ENCODE peak calls at places on chromosome 19, in five cellular contexts. L, W, T, S and G are unnamed samples. For H3K9me3, the result is how much of the 10 kb centered on the place peaks cover.

GRCh38 chr19:49408816-49409440 is 14.3 kb downstream of the PTH2 start:
- DNase-seq in L (no peak), W (no peak), T (no peak), S (no peak), G (no peak)

GRCh38 chr19:48271531-48272151 is 1.8 kb downstream of the ZNF114 start:
- DNase-seq in L (peak), W (peak), T (peak), S (peak), G (no peak)

GRCh38 chr19:49877879-49878743 is 609 bp downstream of the TBC1D17 start:
- DNase-seq in L (peak), W (peak), T (peak), S (peak), G (peak)

GRCh38 chr19:17209126-17210036 is 5.8 kb upstream of the USE1 start:
- DNase-seq in L (no peak), W (peak), T (no peak), S (peak), G (no peak)

GRCh38 chr19:39335168-39335567 is 675 bp downstream of the GMFG start:
- DNase-seq in L (no peak), W (no peak), T (no peak), S (no peak), G (no peak)

GRCh38 chr19:52453324-52454094 is at the start of gene ZNF578:
- DNase-seq in L (peak), W (peak), T (peak), S (no peak), G (peak)

GRCh38 chr19:39053276-39054090 is 21.1 kb upstream of the FBXO27 start:
- DNase-seq in L (no peak), W (no peak), T (no peak), S (peak), G (no peak)

GRCh38 chr19:21691656-21692055 is 75.7 kb downstream of the ZNF100 start:
- DNase-seq in L (no peak), W (no peak), T (no peak), S (no peak), G (no peak)

GRCh38 chr19:10858204-10858828 is 10.1 kb downstream of the C19orf38 start:
- DNase-seq in L (no peak), W (peak), T (no peak), S (no peak), G (no peak)

GRCh38 chr19:49142866-49143335 is 12.3 kb downstream of the HRC start:
- DNase-seq in L (peak), W (peak), T (peak), S (peak), G (peak)

GRCh38 chr19:54616840-54617560 is 13.3 kb upstream of the LILRB1 start:
- DNase-seq in L (no peak), W (no peak), T (no peak), S (no peak), G (no peak)

GRCh38 chr19:50315773-50316448 is 13.3 kb downstream of the KCNC3 start:
- DNase-seq in L (no peak), W (peak), T (no peak), S (no peak), G (no peak)

GRCh38 chr19:50694815-50695145 is 24.8 kb downstream of the SHANK1 start:
- DNase-seq in L (no peak), W (no peak), T (no peak), S (no peak), G (no peak)

GRCh38 chr19:17025361-17025760 is 1.2 kb downstream of the CPAMD8 start:
- DNase-seq in L (no peak), W (no peak), T (no peak), S (no peak), G (no peak)

GRCh38 chr19:45895519-45895972 is 6.9 kb downstream of the MYPOP start:
- DNase-seq in L (peak), W (no peak), T (no peak), S (peak), G (no peak)

GRCh38 chr19:9295411-9295849 is 14.2 kb downstream of the ZNF699 start:
- DNase-seq in L (no peak), W (no peak), T (no peak), S (no peak), G (no peak)

GRCh38 chr19:10961763-10962536 is 1.1 kb downstream of the SMARCA4 start:
- DNase-seq in L (no peak), W (no peak), T (no peak), S (no peak), G (no peak)

GRCh38 chr19:44685877-44686276 is 13.1 kb upstream of the CEACAM16 start:
- DNase-seq in L (no peak), W (peak), T (no peak), S (no peak), G (no peak)

GRCh38 chr19:43778651-43779050 is 2.1 kb downstream of the KCNN4 start:
- DNase-seq in L (no peak), W (no peak), T (no peak), S (no peak), G (no peak)

GRCh38 chr19:16778796-16779411 is 50.3 kb upstream of the SIN3B start:
- DNase-seq in L (peak), W (no peak), T (peak), S (peak), G (no peak)

GRCh38 chr19:33370783-33371182 is 2.7 kb upstream of the CEBPG start:
- DNase-seq in L (no peak), W (no peak), T (no peak), S (no peak), G (no peak)

GRCh38 chr19:56538254-56538760 is 441 bp upstream of the ZFP28 start:
- DNase-seq in L (peak), W (peak), T (peak), S (peak), G (peak)
- H3K4me3 ChIP-seq in L (peak), W (peak), T (peak), S (peak), G (peak)

DNA sequence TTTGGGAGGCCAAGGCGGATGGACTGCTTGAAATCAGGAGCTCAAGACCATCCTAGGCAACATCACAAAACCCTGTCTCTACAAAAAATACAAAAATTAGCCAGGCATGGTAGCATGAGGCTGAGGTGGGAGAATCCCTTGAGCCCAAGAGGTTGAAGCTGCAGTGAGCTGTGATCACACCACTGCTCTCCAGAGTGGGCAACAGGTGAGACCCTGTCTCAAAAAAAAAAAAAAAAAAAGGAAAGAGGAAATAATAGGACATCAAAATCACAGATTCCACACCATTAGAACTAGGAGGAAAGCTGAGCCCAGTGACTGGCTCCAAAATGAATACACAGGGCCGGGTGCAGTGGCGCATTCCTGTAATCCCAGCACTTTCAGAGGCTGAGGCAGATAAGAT is 3.2 kb upstream of the ZNF8 start:
- DNase-seq in L (no peak), W (no peak), T (no peak), S (no peak), G (no peak)
- H3K9me3 ChIP-seq in L (half or more), W (half or more), T (half or more), S (under half), G (under half)

GRCh38 chr19:35141627-35142401 is 1.2 kb upstream of the FXYD7 start:
- DNase-seq in L (no peak), W (no peak), T (no peak), S (no peak), G (no peak)
- H3K4me3 ChIP-seq in L (no peak), W (no peak), T (no peak), S (no peak), G (peak)

DNA sequence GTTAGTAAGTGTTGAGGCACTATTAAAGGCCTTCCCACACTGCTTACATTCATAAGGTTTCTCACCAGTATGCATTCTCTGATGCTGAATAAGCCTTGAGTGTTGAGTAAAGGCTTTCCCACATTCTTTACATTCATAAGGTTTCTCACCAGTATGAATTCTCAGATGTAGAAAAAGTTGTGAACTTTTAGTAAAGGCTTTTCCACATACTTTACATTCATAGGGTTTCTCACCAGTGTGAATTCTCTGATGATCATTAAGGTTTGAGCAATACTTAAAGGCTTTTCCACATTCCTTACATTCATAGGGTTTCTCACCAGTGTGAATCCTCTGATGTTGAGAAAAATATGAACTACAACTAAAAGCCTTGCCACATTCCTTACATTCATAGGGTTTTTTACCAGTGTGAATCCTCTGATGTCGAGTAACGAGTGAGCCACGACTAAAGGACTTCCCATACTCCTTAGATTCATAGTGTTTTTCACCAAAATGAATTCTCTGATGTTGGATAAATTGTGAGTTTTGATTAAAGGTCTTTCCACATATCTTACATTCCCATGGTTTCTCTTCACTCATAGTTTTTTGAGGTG is 24.2 kb downstream of the ZNF829 start:
- DNase-seq in L (no peak), W (no peak), T (no peak), S (no peak), G (no peak)
- H3K9me3 ChIP-seq in L (half or more), W (half or more), T (half or more), S (half or more), G (half or more)

DNA sequence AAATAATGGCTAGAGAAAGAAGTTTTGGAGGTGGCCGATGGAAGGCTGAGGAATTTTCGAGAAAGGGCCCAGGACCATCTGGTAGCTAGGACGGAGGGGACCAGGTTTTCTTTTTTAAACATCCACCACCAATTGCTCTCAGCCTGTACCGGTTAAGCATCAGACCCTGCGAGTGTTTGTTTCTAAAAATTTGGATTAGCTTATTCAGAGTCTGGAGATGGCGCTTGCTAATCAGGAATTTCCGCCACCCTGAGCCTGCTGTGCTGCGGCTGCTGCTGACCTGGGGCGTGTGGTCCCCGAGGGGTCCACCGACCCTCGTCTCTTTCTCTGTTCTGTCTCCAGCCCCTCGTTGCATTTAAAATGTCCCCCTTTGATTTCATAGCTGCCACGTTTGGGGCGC is 2.0 kb downstream of the UHRF1 start:
- DNase-seq in L (no peak), W (no peak), T (no peak), S (no peak), G (no peak)
- H3K4me3 ChIP-seq in L (peak), W (peak), T (peak), S (no peak), G (peak)

DNA sequence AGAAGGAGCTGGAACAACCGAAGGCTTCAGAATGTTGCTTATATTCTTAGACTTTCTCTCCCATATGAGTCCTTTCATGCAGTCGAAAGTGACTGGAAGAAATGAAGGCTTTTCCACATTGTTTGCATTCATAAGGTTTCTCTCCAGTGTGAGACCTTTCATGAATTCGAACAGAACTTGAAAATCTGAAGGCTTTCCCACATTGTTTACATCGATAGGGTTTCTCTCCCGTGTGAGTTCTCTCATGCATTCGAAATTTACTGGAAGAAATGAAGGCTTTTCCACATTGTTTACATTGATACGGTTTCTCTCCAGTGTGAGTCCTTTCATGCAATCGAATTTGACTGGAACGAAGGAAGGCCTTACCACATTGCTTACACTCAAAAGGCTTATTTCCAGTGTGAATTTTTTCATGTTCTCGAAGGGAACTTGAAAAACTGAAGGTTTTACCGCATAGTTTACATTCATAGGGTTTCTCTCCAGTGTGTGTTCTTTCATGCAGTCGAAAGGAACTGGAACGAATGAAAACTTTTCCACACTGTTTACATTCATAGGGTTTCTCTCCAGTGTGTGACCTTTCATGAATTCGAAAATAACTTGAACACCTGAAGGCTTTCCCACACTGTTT is 21.5 kb downstream of the ZNF14 start:
- DNase-seq in L (no peak), W (no peak), T (no peak), S (no peak), G (no peak)
- H3K9me3 ChIP-seq in L (half or more), W (half or more), T (half or more), S (half or more), G (half or more)

DNA sequence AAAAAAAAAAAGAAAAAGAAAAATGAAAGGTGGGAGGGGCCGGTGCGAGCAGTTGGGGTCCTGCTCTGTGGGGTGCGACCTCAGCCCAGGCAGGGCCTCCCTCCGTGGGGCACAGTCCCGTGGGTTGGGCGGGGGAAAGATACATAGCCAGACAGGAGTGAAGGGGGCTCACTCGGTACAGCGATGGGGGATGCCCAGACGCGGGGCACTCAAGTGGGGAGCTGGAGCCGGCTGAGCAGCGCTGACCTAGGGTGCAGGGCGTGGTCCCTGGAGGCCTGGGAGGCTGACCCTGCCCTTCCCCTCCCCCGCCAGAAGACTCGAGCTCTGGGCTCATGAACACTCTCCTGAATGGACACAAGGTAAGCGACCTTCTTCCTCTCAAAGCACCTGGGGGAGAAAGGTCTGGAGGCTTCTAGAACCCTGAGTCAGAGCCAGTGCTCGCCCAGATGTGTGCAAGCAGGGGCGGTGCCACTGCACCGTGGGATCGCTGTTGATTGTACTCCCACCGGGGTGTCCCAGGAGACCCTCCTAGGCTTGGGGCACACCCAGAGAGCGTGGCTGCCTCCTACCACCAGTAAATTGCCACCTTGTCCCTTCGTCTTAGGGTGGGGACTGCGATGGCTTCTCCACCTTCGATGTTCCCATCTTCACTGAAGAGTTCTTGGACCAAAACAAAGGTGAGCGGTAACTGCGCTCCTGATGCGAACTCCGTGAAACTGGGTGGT is 3.4 kb downstream of the HMG20B start:
- DNase-seq in L (no peak), W (no peak), T (no peak), S (no peak), G (no peak)
- H3K4me3 ChIP-seq in L (peak), W (peak), T (no peak), S (no peak), G (peak)

GRCh38 chr19:56573914-56574313 is 6.6 kb downstream of the ZNF470 start:
- DNase-seq in L (no peak), W (no peak), T (no peak), S (no peak), G (no peak)
- H3K9me3 ChIP-seq in L (half or more), W (half or more), T (half or more), S (half or more), G (half or more)